ENCODE peak calls at places on chromosomes 3 and 15, in nine cellular contexts. B is fibroblast of pulmonary artery, C is mucosa of descending colon, X is cardiac fibroblast, E is hepatocyte, Y is HCT116, M is Panc1, W is tibial nerve, T is epithelial cell of esophagus. F is an unnamed sample.

GRCh38 chr3:106611841-106612240 is 743.0 kb upstream of the CBLB start:
- DNase-seq in T (no peak), C (no peak), X (peak), Y (no peak), E (no peak), W (no peak), M (no peak), B (peak), F (peak)

GRCh38 chr15:45171912-45172311 is 15.9 kb downstream of the SHF start:
- DNase-seq in X (no peak), E (no peak), T (no peak), B (no peak), Y (no peak), W (no peak), C (no peak), M (no peak), F (no peak)

GRCh38 chr3:157336252-157337009 is 100.2 kb upstream of the PTX3 start:
- DNase-seq in Y (no peak), M (no peak), T (no peak), B (no peak), W (no peak), E (no peak), X (no peak), C (no peak), F (no peak)

GRCh38 chr15:75309711-75310110 is 26.2 kb upstream of the COMMD4 start:
- DNase-seq in W (no peak), X (peak), T (no peak), M (no peak), Y (no peak), E (no peak), C (no peak), B (peak), F (peak)

GRCh38 chr3:10666621-10667020 is 149.4 kb upstream of the SLC6A11 start:
- DNase-seq in M (no peak), B (no peak), C (no peak), T (no peak), E (peak), Y (no peak), X (no peak), W (no peak), F (no peak)

GRCh38 chr15:70027518-70027917 is 70.2 kb downstream of the TLE3 start:
- DNase-seq in X (no peak), M (no peak), T (no peak), W (no peak), E (no peak), B (no peak), Y (no peak), C (no peak), F (no peak)

GRCh38 chr15:41936649-41937567 is 35.4 kb downstream of the EHD4 start:
- DNase-seq in B (peak), C (no peak), Y (no peak), M (no peak), T (no peak), E (no peak), X (peak), W (no peak), F (no peak)

GRCh38 chr3:31962801-31963205 is 18.3 kb downstream of the OSBPL10 start:
- DNase-seq in M (no peak), X (peak), W (no peak), E (no peak), B (peak), C (no peak), T (peak), Y (no peak), F (peak)

GRCh38 chr3:113532698-113533533 is 561 bp downstream of the SIDT1 start:
- DNase-seq in E (peak), W (no peak), Y (no peak), T (peak), C (peak), B (no peak), X (no peak), M (no peak), F (no peak)

GRCh38 chr3:109853077-109853732 is 515.9 kb upstream of the DPPA4 start:
- DNase-seq in T (no peak), C (no peak), W (no peak), Y (no peak), B (no peak), X (no peak), M (no peak), E (no peak), F (no peak)

GRCh38 chr3:122578110-122578740 is 775 bp downstream of the PARP15 start:
- DNase-seq in X (no peak), M (no peak), Y (no peak), B (no peak), W (no peak), E (no peak), C (no peak), T (no peak), F (no peak)

GRCh38 chr15:31128919-31129768 is 27.6 kb upstream of the TRPM1 start:
- DNase-seq in Y (no peak), B (peak), W (peak), M (peak), C (peak), X (peak), T (peak), E (peak), F (peak)

GRCh38 chr3:60742606-60743145 is 508.6 kb downstream of the FHIT start:
- DNase-seq in E (peak), X (peak), B (peak), Y (no peak), M (no peak), T (peak), C (no peak), W (no peak), F (no peak)

GRCh38 chr3:158165730-158166129 is 55.8 kb downstream of the RSRC1 start:
- DNase-seq in Y (no peak), T (no peak), M (no peak), X (no peak), W (no peak), B (no peak), E (no peak), C (no peak), F (peak)

GRCh38 chr3:14113964-14114667 is 10.6 kb downstream of the CHCHD4 start:
- DNase-seq in T (peak), C (no peak), W (no peak), B (no peak), E (peak), Y (no peak), X (no peak), M (no peak), F (no peak)

GRCh38 chr3:111581403-111582113 is 13.6 kb downstream of the ZBED2 start:
- DNase-seq in C (no peak), B (no peak), W (no peak), X (no peak), M (no peak), T (no peak), E (no peak), Y (no peak), F (no peak)

GRCh38 chr15:62392411-62392810 is 227.3 kb upstream of the C2CD4B start:
- DNase-seq in Y (no peak), M (no peak), E (peak), W (no peak), X (peak), C (peak), B (no peak), T (no peak), F (peak)

GRCh38 chr15:64209680-64210334 is 47.0 kb upstream of the PPIB start:
- DNase-seq in Y (peak), T (peak), B (peak), W (no peak), M (peak), C (no peak), X (peak), E (peak), F (no peak)

GRCh38 chr3:24237971-24238767 is 256.5 kb downstream of the THRB start:
- DNase-seq in E (peak), X (peak), W (no peak), C (no peak), Y (peak), B (peak), M (peak), T (peak), F (peak)

GRCh38 chr3:11720220-11721113 is 76.8 kb upstream of the VGLL4 start:
- DNase-seq in C (peak), Y (peak), B (peak), T (peak), W (peak), M (no peak), X (peak), E (peak), F (peak)

GRCh38 chr3:103367481-103367880 is 932.7 kb downstream of the ZPLD1 start:
- DNase-seq in W (no peak), B (no peak), Y (no peak), X (no peak), T (no peak), M (no peak), C (no peak), E (no peak), F (no peak)

GRCh38 chr3:153669527-153669926 is 451.7 kb upstream of the ARHGEF26 start:
- DNase-seq in E (no peak), Y (no peak), M (no peak), X (no peak), C (no peak), T (no peak), W (no peak), B (no peak), F (no peak)
- TF ChIP-seq CTCF in E (peak), Y (no peak), M (no peak), X (no peak), C (no peak), T (peak), W (no peak), B (no peak), F (peak)

GRCh38 chr3:53100818-53101466 is 29.3 kb downstream of the RFT1 start:
- DNase-seq in B (no peak), Y (no peak), W (no peak), M (no peak), X (no peak), C (no peak), T (no peak), E (peak), F (no peak)

GRCh38 chr3:53102601-53103147 is 27.6 kb downstream of the RFT1 start:
- DNase-seq in T (no peak), E (no peak), Y (no peak), M (no peak), C (no peak), X (no peak), W (no peak), B (no peak), F (peak)

GRCh38 chr3:53092942-53093341 is 37.3 kb downstream of the RFT1 start:
- DNase-seq in Y (no peak), W (no peak), M (no peak), T (no peak), X (peak), B (peak), C (no peak), E (peak), F (no peak)

GRCh38 chr3:53101956-53102355 is 28.3 kb downstream of the RFT1 start:
- DNase-seq in W (no peak), T (no peak), M (no peak), E (no peak), Y (no peak), X (no peak), C (no peak), B (no peak), F (no peak)

GRCh38 chr3:53097887-53098286 is 32.3 kb downstream of the RFT1 start:
- DNase-seq in Y (no peak), E (no peak), B (no peak), T (no peak), M (no peak), X (no peak), C (no peak), W (no peak), F (no peak)
- H3K4me3 ChIP-seq in Y (no peak), E (no peak), B (no peak), T (no peak), M (no peak), X (no peak), C (no peak), W (no peak), F (no peak)

DNA sequence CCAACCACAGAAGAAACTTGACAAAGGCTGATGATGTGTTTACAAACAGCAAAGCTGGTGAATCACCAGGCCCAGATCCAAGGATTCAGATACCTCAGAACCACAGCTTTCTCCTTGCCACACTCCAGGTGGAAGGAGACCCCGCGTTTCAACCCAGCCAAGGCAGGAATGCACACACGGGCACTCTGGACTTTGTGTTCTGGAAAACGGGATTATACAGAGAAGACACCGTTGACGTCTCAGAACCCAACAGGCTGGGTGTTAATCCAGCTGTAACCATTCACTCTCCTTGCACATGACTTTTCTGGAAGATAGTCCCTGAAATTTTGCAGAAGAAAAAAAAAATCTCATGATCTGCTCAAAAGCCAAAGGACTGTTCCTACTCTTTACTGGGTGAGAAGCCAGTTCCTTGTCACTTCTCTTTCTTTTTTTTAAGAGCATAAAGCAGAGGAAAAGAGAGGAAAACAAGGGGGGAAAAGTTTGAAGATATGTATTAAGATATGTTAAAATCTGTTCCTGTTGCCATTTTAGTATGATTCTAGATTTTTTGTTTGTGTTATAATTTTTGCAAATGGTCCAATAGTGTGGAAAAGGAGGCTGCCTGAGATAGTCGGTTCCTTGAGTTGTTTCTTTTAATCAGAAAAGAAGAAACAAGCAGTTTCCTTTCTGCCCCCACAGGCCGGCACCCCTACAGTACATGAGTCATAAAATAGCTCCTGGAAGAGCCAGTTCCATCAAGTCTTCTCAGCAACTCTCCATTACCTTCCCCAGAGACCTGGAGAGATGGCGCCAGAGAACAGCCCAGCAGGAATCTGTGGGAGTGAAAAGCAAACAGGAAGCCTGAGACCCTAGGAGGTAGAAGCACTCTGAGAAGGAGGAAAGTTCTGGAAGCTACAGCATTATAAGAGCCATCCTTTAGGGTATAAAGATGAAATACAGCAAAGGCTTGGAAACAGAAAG is 73.1 kb downstream of the RORA start:
- DNase-seq in T (peak), E (peak), W (no peak), M (no peak), B (peak), C (no peak), Y (no peak), X (peak), F (peak)
- TF ChIP-seq CTCF in T (no peak), E (no peak), W (no peak), M (no peak), B (no peak), C (no peak), Y (no peak), X (no peak), F (no peak)

DNA sequence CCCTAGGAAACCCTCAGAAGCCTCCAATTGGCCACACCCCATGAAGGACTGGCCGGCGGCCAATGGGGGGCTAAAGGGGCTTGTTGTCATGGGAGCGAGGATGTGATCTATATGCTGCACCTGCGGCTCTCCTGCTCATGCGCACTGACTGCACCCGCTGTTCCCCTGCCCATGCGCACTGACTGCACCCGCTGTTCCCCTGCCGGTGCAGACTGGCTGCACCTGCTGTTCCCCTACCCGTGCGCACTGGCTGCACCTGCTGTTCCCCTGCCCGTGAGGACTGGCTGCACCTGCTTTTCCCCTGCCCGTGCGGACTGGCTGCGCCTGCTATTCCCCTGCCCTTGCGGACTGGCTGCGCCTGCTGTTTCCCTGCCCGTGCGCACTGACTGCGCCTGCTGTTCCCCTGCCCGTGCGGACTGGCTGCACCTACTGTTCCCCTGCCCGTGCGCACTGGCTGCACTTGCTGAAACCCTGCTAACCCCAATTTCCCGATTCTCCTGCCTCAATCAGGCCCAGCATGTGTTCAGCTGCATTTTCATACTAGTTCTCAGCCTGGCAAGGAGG is 16.8 kb upstream of the MCCC1 start:
- DNase-seq in X (no peak), B (no peak), C (peak), W (no peak), E (peak), T (peak), M (no peak), Y (no peak), F (peak)
- H3K4me3 ChIP-seq in X (no peak), B (no peak), C (no peak), W (peak), E (no peak), T (peak), M (peak), Y (peak), F (no peak)

DNA sequence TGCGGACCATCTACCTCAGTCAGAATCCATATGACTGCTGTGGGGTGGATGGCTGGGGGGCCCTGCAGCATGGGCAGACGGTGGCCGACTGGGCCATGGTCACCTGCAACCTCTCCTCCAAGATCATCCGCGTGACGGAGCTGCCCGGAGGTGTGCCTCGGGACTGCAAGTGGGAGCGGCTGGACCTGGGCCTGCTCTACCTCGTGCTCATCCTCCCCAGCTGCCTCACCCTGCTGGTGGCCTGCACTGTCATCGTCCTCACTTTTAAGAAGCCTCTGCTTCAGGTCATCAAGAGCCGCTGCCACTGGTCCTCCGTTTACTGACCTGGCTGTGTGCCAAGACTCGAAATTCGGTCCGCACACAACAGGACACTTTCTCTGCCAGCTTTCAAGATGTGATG is 21.9 kb downstream of the NRROS start:
- DNase-seq in M (no peak), C (no peak), B (no peak), Y (no peak), E (no peak), W (no peak), T (no peak), X (no peak), F (no peak)
- TF ChIP-seq CTCF in M (no peak), C (no peak), B (no peak), Y (no peak), E (no peak), W (no peak), T (no peak), X (no peak), F (no peak)

GRCh38 chr3:64224826-64225606 is at the start of gene PRICKLE2:
- DNase-seq in Y (no peak), E (peak), W (peak), M (no peak), B (peak), C (peak), T (peak), X (peak), F (peak)
- H3K4me3 ChIP-seq in Y (no peak), E (no peak), W (peak), M (peak), B (peak), C (no peak), T (no peak), X (peak), F (peak)

GRCh38 chr3:134145183-134145582 is 105.5 kb downstream of the RYK start:
- DNase-seq in E (no peak), T (no peak), Y (no peak), X (no peak), B (no peak), C (no peak), W (no peak), M (no peak), F (no peak)
- TF ChIP-seq CTCF in E (no peak), T (no peak), Y (no peak), X (no peak), B (no peak), C (no peak), W (no peak), M (peak), F (no peak)

DNA sequence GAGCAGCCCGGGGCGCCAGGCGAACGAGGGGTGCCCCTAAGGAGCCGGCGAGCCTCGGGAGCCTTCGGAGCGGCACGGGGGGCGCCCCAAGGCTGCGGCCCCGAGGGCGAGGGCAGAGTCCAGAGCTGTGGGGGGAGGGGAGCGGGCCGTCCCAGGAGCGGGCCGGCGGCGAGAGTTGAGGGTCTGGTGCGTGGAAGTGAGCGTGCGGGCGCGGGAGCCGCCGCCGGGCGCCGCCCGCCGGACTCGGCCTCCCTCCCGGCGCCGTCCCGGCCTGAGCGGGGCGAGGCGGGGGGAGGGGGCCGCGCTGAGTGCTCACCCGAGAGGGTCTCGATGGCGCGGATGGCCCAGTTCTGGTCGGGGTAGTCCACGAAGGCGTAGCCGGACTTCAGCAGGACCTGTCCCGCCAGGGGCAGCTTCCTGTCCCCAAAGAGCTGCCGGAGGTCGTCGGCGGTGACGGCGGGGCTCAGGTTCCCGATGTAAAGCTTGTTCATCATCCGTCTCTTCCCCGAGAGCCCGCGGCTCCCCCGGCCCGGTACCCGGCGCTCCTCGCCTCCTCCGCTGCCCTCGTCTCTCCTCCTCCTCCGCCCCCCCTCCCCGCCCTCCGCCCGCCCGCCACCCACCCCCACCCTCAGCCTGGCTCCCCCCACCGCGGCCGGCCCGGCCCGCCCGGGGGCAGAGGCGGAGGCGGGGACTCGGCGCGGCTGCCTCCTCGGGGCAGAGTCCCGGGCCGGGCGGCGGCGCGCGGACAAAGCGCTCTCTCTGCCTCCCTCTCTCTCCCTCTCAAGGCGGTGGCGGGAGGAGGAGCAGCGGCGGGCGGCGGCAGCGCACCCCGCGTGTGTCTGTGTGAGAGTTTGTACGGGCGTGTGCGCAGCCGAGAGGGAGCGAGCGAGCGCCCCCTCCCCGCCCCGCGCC is at the start of gene IGF2BP2:
- DNase-seq in W (peak), M (no peak), Y (no peak), X (peak), E (peak), C (peak), T (peak), B (peak), F (peak)
- H3K4me3 ChIP-seq in W (peak), M (peak), Y (peak), X (peak), E (peak), C (peak), T (peak), B (peak), F (peak)